ENCODE peak calls at places on chromosomes 6 and 20, in five cellular contexts. A is nucleus accumbens; C is AG04449; F is left cardiac atrium; X is stimulated activated CD8-positive, alpha-beta memory T cell treated with anti-CD3 and anti-CD28 coated beads, Interleukin-2, amount 100 ng/mL, for 48 hours. D is an unnamed sample.

GRCh38 chr20:32621071-32621913 is 36.2 kb upstream of the NOL4L start:
- DNase-seq in C (no peak), A (no peak), X (no peak), F (no peak), D (no peak)

GRCh38 chr6:2850480-2851150 is 9.0 kb upstream of the SERPINB1 start:
- DNase-seq in C (no peak), F (no peak), A (no peak), X (no peak), D (peak)

GRCh38 chr20:45470262-45470931 is 844 bp downstream of the WFDC2 start:
- DNase-seq in F (peak), C (no peak), A (peak), X (peak), D (no peak)

GRCh38 chr6:124993327-124993726 is 31.1 kb downstream of the RNF217 start:
- DNase-seq in A (no peak), X (no peak), F (no peak), C (no peak), D (no peak)

GRCh38 chr6:129041563-129041962 is 158.6 kb downstream of the LAMA2 start:
- DNase-seq in F (no peak), A (no peak), C (no peak), X (no peak), D (no peak)

GRCh38 chr6:151576658-151577057 is 82.8 kb downstream of the CCDC170 start:
- DNase-seq in C (no peak), X (no peak), F (no peak), A (no peak), D (no peak)

GRCh38 chr6:130870179-130870881 is 43.1 kb downstream of the SMLR1 start:
- DNase-seq in F (no peak), X (no peak), A (no peak), C (no peak), D (no peak)

GRCh38 chr6:11093065-11093590 is 506 bp upstream of the SMIM13 start:
- DNase-seq in F (no peak), A (no peak), C (no peak), X (peak), D (no peak)

GRCh38 chr6:87742106-87742505 is 40.1 kb upstream of the AKIRIN2 start:
- DNase-seq in X (peak), C (no peak), A (no peak), F (no peak), D (no peak)

GRCh38 chr20:52103469-52103910 is 88.1 kb downstream of the ZFP64 start:
- DNase-seq in X (no peak), F (no peak), A (no peak), C (no peak), D (no peak)

GRCh38 chr6:117483004-117483644 is 650 bp downstream of the DCBLD1 start:
- DNase-seq in C (no peak), X (peak), A (no peak), F (peak), D (peak)

GRCh38 chr20:40892642-40893041 is 136.0 kb upstream of the TOP1 start:
- DNase-seq in X (no peak), F (no peak), A (no peak), C (no peak), D (no peak)

GRCh38 chr6:149636116-149636515 is 12.4 kb downstream of the KATNA1 start:
- DNase-seq in X (no peak), F (no peak), A (no peak), C (no peak), D (peak)

GRCh38 chr20:52103911-52104545 is 87.6 kb downstream of the ZFP64 start:
- DNase-seq in C (no peak), F (no peak), X (no peak), A (no peak), D (no peak)

GRCh38 chr6:28142446-28142845 is 763 bp downstream of the ZKSCAN8 start:
- DNase-seq in C (no peak), X (no peak), A (no peak), F (no peak), D (no peak)

GRCh38 chr6:96724641-96725040 is 112.6 kb downstream of the GPR63 start:
- DNase-seq in A (no peak), X (no peak), C (no peak), F (no peak), D (no peak)

GRCh38 chr6:21969192-21969591 is 327.6 kb downstream of the PRL start:
- DNase-seq in X (no peak), F (no peak), A (no peak), C (no peak), D (no peak)

GRCh38 chr6:46501136-46502089 is 10.2 kb upstream of the RCAN2 start:
- DNase-seq in X (no peak), A (no peak), F (no peak), C (no peak), D (no peak)

GRCh38 chr6:144314003-144314485 is 28.9 kb downstream of the UTRN start:
- DNase-seq in F (peak), A (no peak), C (no peak), X (no peak), D (no peak)

GRCh38 chr20:49887251-49887827 is 28.0 kb downstream of the SPATA2 start:
- DNase-seq in C (no peak), X (no peak), F (no peak), A (no peak), D (no peak)

GRCh38 chr6:133923938-133924593 is 29.0 kb upstream of the TBPL1 start:
- DNase-seq in A (no peak), C (peak), X (no peak), F (peak), D (peak)

GRCh38 chr20:8218861-8219260 is 86.8 kb downstream of the PLCB1 start:
- DNase-seq in A (no peak), F (no peak), X (no peak), C (no peak), D (no peak)

GRCh38 chr6:42692151-42692911 is 30.1 kb downstream of the PRPH2 start:
- DNase-seq in F (peak), A (no peak), C (no peak), X (peak), D (peak)

GRCh38 chr6:56381852-56382251 is 134.5 kb upstream of the COL21A1 start:
- DNase-seq in C (no peak), F (no peak), A (no peak), X (no peak), D (no peak)

GRCh38 chr6:158411998-158412397 is 99.7 kb downstream of the TULP4 start:
- DNase-seq in A (no peak), F (no peak), X (no peak), C (no peak), D (no peak)

GRCh38 chr20:4560667-4561066 is 161.0 kb upstream of the PRND start:
- DNase-seq in C (no peak), A (no peak), X (no peak), F (no peak), D (no peak)

GRCh38 chr20:50460608-50461268 is 49.4 kb upstream of the PTPN1 start:
- DNase-seq in C (no peak), A (peak), X (peak), F (peak), D (peak)

GRCh38 chr6:2396292-2396691 is 150.9 kb upstream of the GMDS start:
- DNase-seq in C (no peak), A (no peak), X (no peak), F (no peak), D (no peak)

GRCh38 chr6:131995924-131996323 is 44.8 kb upstream of the CCN2 start:
- DNase-seq in F (no peak), X (no peak), A (no peak), C (no peak), D (peak)

GRCh38 chr20:57680131-57680716 is 29.6 kb downstream of the PMEPA1 start:
- DNase-seq in A (no peak), C (no peak), X (no peak), F (no peak), D (no peak)

GRCh38 chr6:149037026-149037734 is 280.3 kb upstream of the TAB2 start:
- DNase-seq in A (no peak), X (no peak), F (no peak), C (no peak), D (no peak)

GRCh38 chr6:30543824-30544223 is 12.5 kb downstream of the GNL1 start:
- DNase-seq in C (no peak), X (no peak), F (no peak), A (no peak), D (no peak)